ENCODE peak calls at places on chromosomes 3 and 15, in six cellular contexts. One of them, this sample, is unnamed.

GRCh38 chr15:100764778-100765457 is 114.7 kb upstream of the ALDH1A3 start:
- DNase-seq in MM.1S: no peak
- DNase-seq in HCT116: no peak
- DNase-seq in neural progenitor cell: no peak
- DNase-seq in GM23338: no peak
- DNase-seq in PC-3: peak
- DNase-seq in this sample: no peak

GRCh38 chr15:80613762-80614365 is 81.2 kb upstream of the ABHD17C start:
- DNase-seq in MM.1S: no peak
- DNase-seq in HCT116: no peak
- DNase-seq in neural progenitor cell: no peak
- DNase-seq in GM23338: peak
- DNase-seq in PC-3: no peak
- DNase-seq in this sample: no peak

GRCh38 chr15:29638781-29639180 is 183.5 kb downstream of the TJP1 start:
- DNase-seq in MM.1S: no peak
- DNase-seq in HCT116: peak
- DNase-seq in neural progenitor cell: no peak
- DNase-seq in GM23338: no peak
- DNase-seq in PC-3: peak
- DNase-seq in this sample: no peak

GRCh38 chr3:101635954-101636798 is 40.8 kb downstream of the ZBTB11 start:
- DNase-seq in MM.1S: peak
- DNase-seq in HCT116: peak
- DNase-seq in neural progenitor cell: peak
- DNase-seq in GM23338: peak
- DNase-seq in PC-3: peak
- DNase-seq in this sample: peak

GRCh38 chr3:71600646-71601288 is 17.2 kb upstream of the FOXP1 start:
- DNase-seq in MM.1S: no peak
- DNase-seq in HCT116: no peak
- DNase-seq in neural progenitor cell: no peak
- DNase-seq in GM23338: no peak
- DNase-seq in PC-3: no peak
- DNase-seq in this sample: no peak

GRCh38 chr3:17573396-17573795 is 169.0 kb downstream of the TBC1D5 start:
- DNase-seq in MM.1S: no peak
- DNase-seq in HCT116: no peak
- DNase-seq in neural progenitor cell: no peak
- DNase-seq in GM23338: no peak
- DNase-seq in PC-3: no peak
- DNase-seq in this sample: no peak

GRCh38 chr3:25156526-25157075 is 271.5 kb upstream of the RARB start:
- DNase-seq in MM.1S: no peak
- DNase-seq in HCT116: no peak
- DNase-seq in neural progenitor cell: peak
- DNase-seq in GM23338: peak
- DNase-seq in PC-3: peak
- DNase-seq in this sample: no peak

GRCh38 chr3:160564949-160565441 is 376 bp downstream of the KPNA4 start:
- DNase-seq in MM.1S: peak
- DNase-seq in HCT116: peak
- DNase-seq in neural progenitor cell: peak
- DNase-seq in GM23338: peak
- DNase-seq in PC-3: peak
- DNase-seq in this sample: peak

GRCh38 chr15:65653781-65654521 is 32.2 kb downstream of the SLC24A1 start:
- DNase-seq in MM.1S: no peak
- DNase-seq in HCT116: no peak
- DNase-seq in neural progenitor cell: no peak
- DNase-seq in GM23338: no peak
- DNase-seq in PC-3: no peak
- DNase-seq in this sample: no peak

DNA sequence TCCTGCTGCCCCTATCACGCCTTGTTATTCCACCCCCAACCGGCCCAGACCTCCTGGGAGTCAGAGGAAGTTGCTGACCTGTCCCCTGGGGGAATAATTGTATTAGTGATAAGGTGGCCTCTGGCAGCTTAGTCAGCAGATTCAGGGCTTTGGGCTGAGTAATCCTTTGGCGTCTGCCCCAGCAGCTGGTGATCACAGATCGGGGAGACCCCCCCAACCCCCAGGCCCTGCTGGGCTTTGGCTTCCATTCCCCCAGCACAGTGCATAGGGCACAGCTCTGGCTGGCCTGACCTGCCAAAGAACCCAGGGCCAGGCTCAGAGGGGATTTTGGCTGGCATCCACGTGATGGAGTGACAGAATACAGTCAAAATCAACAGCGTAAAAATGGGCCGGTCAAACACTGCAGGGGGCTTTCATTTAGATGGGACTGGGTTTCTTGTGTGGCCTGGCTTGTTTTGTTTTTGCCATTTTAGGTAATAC is 3.9 kb upstream of the NR2E3 start:
- DNase-seq in MM.1S: no peak
- DNase-seq in HCT116: no peak
- DNase-seq in neural progenitor cell: peak
- DNase-seq in GM23338: peak
- DNase-seq in PC-3: peak
- DNase-seq in this sample: no peak
- H3K4me2 ChIP-seq in MM.1S: no peak
- H3K4me2 ChIP-seq in HCT116: no peak
- H3K4me2 ChIP-seq in neural progenitor cell: peak
- H3K4me2 ChIP-seq in GM23338: peak
- H3K4me2 ChIP-seq in PC-3: peak
- H3K4me2 ChIP-seq in this sample: no peak

DNA sequence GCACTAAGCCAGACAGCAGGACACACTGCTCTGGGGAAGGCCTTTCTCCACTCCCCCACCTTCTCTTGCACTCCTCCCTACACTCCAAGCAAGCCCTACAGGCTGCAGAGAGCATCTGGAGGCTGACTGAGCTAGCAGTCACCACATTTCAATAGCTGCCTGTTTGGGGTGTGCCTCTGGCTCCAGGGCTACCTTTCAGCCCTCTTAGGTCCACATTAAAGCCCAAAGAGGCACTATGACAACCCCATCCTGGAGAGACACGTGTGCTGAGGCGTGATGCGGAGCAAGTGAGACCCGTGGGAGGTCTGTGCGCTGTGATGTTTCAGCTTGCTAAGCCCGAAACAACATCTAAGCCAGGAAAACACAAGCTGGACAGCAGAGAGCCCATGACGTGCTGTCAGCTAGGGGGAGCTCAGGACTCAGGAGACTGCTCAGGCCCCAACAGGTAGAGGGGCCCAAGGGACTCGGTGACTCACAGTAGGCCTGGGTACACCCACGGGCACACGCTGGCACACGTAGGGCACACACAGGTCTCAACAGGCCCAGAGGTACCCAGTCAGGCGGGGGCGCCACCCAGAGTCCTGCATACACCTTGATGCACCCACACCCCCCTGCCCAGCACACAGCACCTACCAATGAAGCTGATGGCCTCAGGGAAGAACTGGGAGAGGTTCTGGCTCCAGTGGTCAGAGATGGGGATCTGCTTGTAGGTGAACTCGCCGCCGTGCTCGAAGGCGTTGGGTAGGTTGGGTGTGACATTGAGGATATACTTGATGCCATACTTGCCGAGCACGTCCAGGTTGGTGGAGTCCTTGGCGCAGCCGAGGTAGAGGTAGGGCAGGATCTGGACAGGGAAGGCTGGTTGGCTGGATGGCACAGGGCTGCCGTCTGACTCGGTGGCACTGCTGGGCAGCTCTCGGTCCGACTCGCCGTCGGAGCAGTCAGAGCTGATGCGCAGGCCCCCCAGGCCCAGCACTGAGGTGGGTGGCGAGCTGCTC is 2.8 kb downstream of the DUSP7 start:
- DNase-seq in MM.1S: no peak
- DNase-seq in HCT116: no peak
- DNase-seq in neural progenitor cell: peak
- DNase-seq in GM23338: no peak
- DNase-seq in PC-3: peak
- DNase-seq in this sample: peak
- TF ChIP-seq EZH2phosphoT487 in MM.1S: no peak
- TF ChIP-seq EZH2phosphoT487 in HCT116: no peak
- TF ChIP-seq EZH2phosphoT487 in neural progenitor cell: no peak
- TF ChIP-seq EZH2phosphoT487 in GM23338: no peak
- TF ChIP-seq EZH2phosphoT487 in PC-3: no peak
- TF ChIP-seq EZH2phosphoT487 in this sample: no peak

GRCh38 chr15:57111002-57111401 is 192.6 kb downstream of the TCF12 start:
- DNase-seq in MM.1S: no peak
- DNase-seq in HCT116: no peak
- DNase-seq in neural progenitor cell: peak
- DNase-seq in GM23338: peak
- DNase-seq in PC-3: no peak
- DNase-seq in this sample: no peak
- TF ChIP-seq CTCF in MM.1S: no peak
- TF ChIP-seq CTCF in HCT116: peak
- TF ChIP-seq CTCF in neural progenitor cell: peak
- TF ChIP-seq CTCF in GM23338: no peak
- TF ChIP-seq CTCF in PC-3: no peak
- TF ChIP-seq CTCF in this sample: no peak

GRCh38 chr15:66941231-66941711 is 124.1 kb upstream of the SMAD3 start:
- DNase-seq in MM.1S: no peak
- DNase-seq in HCT116: no peak
- DNase-seq in neural progenitor cell: no peak
- DNase-seq in GM23338: no peak
- DNase-seq in PC-3: no peak
- DNase-seq in this sample: no peak

GRCh38 chr15:66943456-66944095 is 121.8 kb upstream of the SMAD3 start:
- DNase-seq in MM.1S: no peak
- DNase-seq in HCT116: no peak
- DNase-seq in neural progenitor cell: peak
- DNase-seq in GM23338: peak
- DNase-seq in PC-3: no peak
- DNase-seq in this sample: peak

GRCh38 chr15:66941791-66942190 is 123.6 kb upstream of the SMAD3 start:
- DNase-seq in MM.1S: no peak
- DNase-seq in HCT116: no peak
- DNase-seq in neural progenitor cell: no peak
- DNase-seq in GM23338: no peak
- DNase-seq in PC-3: no peak
- DNase-seq in this sample: no peak

GRCh38 chr15:66944121-66944520 is 121.3 kb upstream of the SMAD3 start:
- DNase-seq in MM.1S: no peak
- DNase-seq in HCT116: no peak
- DNase-seq in neural progenitor cell: no peak
- DNase-seq in GM23338: peak
- DNase-seq in PC-3: no peak
- DNase-seq in this sample: no peak

DNA sequence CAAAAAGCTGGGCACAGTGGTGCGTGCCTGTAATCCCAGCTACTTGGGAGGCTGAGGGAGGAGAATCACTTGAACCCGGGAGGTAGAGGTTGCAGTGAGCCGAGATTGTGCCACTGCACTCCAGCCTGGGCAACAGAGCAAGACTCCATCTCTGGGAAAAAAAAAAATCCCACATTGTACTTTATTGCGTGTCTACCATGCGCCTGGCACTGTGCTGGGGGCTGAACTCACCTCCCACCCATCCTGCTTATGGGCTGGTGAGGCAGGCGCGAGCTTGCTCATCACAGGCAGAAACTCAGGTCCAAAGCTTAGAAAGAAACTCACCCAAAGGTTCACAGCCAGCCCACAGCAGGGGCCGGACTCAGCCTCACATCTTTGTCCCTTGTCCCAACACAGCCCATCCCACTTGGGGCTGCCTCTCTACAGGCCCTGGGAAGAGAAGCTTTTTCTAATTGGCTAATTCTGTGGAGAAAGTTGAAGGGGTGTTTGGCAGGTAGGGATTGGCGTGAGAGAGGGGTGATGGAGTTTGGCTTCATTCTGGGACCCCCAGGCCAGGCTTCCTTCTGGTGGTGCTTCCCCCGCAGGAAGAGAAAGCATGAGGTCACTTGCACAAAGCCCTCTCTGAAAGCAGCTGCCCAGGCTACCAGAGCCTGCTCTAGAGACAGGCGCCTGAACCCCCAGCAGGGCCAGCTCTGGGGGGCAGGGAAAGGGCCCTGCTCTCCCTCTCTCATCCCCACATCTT is 122.6 kb upstream of the SMAD3 start:
- DNase-seq in MM.1S: no peak
- DNase-seq in HCT116: no peak
- DNase-seq in neural progenitor cell: no peak
- DNase-seq in GM23338: no peak
- DNase-seq in PC-3: no peak
- DNase-seq in this sample: no peak
- H3K4me2 ChIP-seq in MM.1S: no peak
- H3K4me2 ChIP-seq in HCT116: no peak
- H3K4me2 ChIP-seq in neural progenitor cell: no peak
- H3K4me2 ChIP-seq in GM23338: no peak
- H3K4me2 ChIP-seq in PC-3: no peak
- H3K4me2 ChIP-seq in this sample: peak

GRCh38 chr15:34122771-34123183 is 20.9 kb downstream of the PGBD4 start:
- DNase-seq in MM.1S: no peak
- DNase-seq in HCT116: no peak
- DNase-seq in neural progenitor cell: no peak
- DNase-seq in GM23338: no peak
- DNase-seq in PC-3: peak
- DNase-seq in this sample: no peak
- TF ChIP-seq EZH2phosphoT487 in MM.1S: no peak
- TF ChIP-seq EZH2phosphoT487 in HCT116: no peak
- TF ChIP-seq EZH2phosphoT487 in neural progenitor cell: no peak
- TF ChIP-seq EZH2phosphoT487 in GM23338: no peak
- TF ChIP-seq EZH2phosphoT487 in PC-3: no peak
- TF ChIP-seq EZH2phosphoT487 in this sample: no peak

GRCh38 chr3:47909607-47910006 is 106.6 kb downstream of the MAP4 start:
- DNase-seq in MM.1S: no peak
- DNase-seq in HCT116: no peak
- DNase-seq in neural progenitor cell: no peak
- DNase-seq in GM23338: no peak
- DNase-seq in PC-3: no peak
- DNase-seq in this sample: no peak

GRCh38 chr3:47910777-47911440 is 105.3 kb downstream of the MAP4 start:
- DNase-seq in MM.1S: no peak
- DNase-seq in HCT116: peak
- DNase-seq in neural progenitor cell: no peak
- DNase-seq in GM23338: no peak
- DNase-seq in PC-3: peak
- DNase-seq in this sample: no peak

GRCh38 chr3:47910233-47910632 is 106.0 kb downstream of the MAP4 start:
- DNase-seq in MM.1S: no peak
- DNase-seq in HCT116: no peak
- DNase-seq in neural progenitor cell: no peak
- DNase-seq in GM23338: no peak
- DNase-seq in PC-3: no peak
- DNase-seq in this sample: no peak

GRCh38 chr3:47907784-47908183 is 104.8 kb downstream of the DHX30 start:
- DNase-seq in MM.1S: no peak
- DNase-seq in HCT116: no peak
- DNase-seq in neural progenitor cell: no peak
- DNase-seq in GM23338: no peak
- DNase-seq in PC-3: no peak
- DNase-seq in this sample: no peak

DNA sequence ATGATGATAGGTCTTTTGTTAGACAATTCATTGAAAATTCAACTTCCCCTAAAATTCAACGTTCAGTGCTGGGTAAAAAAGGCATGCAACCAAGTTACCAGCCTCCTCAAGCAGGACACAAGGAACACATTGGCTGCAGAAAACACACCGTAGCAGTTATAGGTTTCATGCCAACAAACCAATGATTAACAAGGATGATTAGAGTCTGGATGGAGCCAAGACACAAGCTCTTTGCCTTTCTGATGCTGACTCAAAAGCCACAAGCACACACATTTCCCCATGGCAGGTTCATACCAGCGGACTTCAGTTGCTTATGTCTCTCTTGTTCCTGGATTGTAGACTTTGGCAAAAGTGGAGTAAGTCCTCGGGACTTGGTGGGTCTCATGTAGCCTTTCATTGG is 105.8 kb downstream of the DHX30 start:
- DNase-seq in MM.1S: no peak
- DNase-seq in HCT116: no peak
- DNase-seq in neural progenitor cell: no peak
- DNase-seq in GM23338: no peak
- DNase-seq in PC-3: no peak
- DNase-seq in this sample: no peak
- TF ChIP-seq CTCF in MM.1S: no peak
- TF ChIP-seq CTCF in HCT116: no peak
- TF ChIP-seq CTCF in neural progenitor cell: no peak
- TF ChIP-seq CTCF in GM23338: no peak
- TF ChIP-seq CTCF in PC-3: no peak
- TF ChIP-seq CTCF in this sample: no peak

This sample was measured in OCI-LY7.